ENCODE peak calls at places on chromosomes 13 and 19, in seven cellular contexts. N, O, S, R, Z, G and P are unnamed samples.

GRCh38 chr13:96284971-96285370 is 195.1 kb downstream of the HS6ST3 start:
- DNase-seq in N (no peak), O (no peak), Z (no peak), R (no peak), G (no peak), S (no peak), P (no peak)

GRCh38 chr19:42325896-42326771 is 699 bp downstream of the MEGF8 start:
- DNase-seq in N (peak; percentile 40), R (no peak), Z (no peak), G (no peak), S (no peak), O (peak; percentile 45), P (peak; percentile 44)

GRCh38 chr19:19256072-19256969 is 16.8 kb downstream of the TM6SF2 start:
- DNase-seq in O (no peak), Z (no peak), R (no peak), G (no peak), S (no peak), N (no peak), P (no peak)

GRCh38 chr19:12364391-12365093 is 941 bp downstream of the ZNF442 start:
- DNase-seq in G (peak; percentile 29), S (peak; percentile 15), N (peak; percentile 19), O (peak; percentile 41), Z (peak; percentile 9), R (peak; percentile 6), P (no peak)

GRCh38 chr13:90641884-90642283 is 705.6 kb upstream of the MIR17HG start:
- DNase-seq in G (no peak), N (no peak), O (no peak), Z (no peak), S (no peak), R (no peak), P (no peak)

GRCh38 chr19:31261651-31262331 is 87.4 kb downstream of the TSHZ3 start:
- DNase-seq in G (peak; percentile 56), S (no peak), Z (no peak), N (no peak), R (peak; percentile 91), O (no peak), P (no peak)

GRCh38 chr13:73220966-73221720 is 162.3 kb downstream of the KLF5 start:
- DNase-seq in S (peak; percentile 39), G (no peak), O (no peak), Z (no peak), N (no peak), R (no peak), P (peak; percentile 55)

GRCh38 chr13:33249066-33249465 is 36.5 kb downstream of the STARD13 start:
- DNase-seq in O (no peak), S (no peak), Z (no peak), N (no peak), G (peak; percentile 35), R (no peak), P (no peak)

GRCh38 chr13:38674208-38674607 is 12.7 kb upstream of the FREM2 start:
- DNase-seq in R (no peak), G (no peak), N (no peak), Z (no peak), S (no peak), O (no peak), P (no peak)

GRCh38 chr13:48775285-48775684 is 121.6 kb downstream of the CYSLTR2 start:
- DNase-seq in O (no peak), N (no peak), G (no peak), R (no peak), Z (no peak), S (no peak), P (no peak)

GRCh38 chr19:47699360-47699917 is 13.8 kb upstream of the EHD2 start:
- DNase-seq in Z (peak; percentile 58), R (no peak), N (peak; percentile 60), G (peak; percentile 47), S (peak; percentile 52), O (peak; percentile 73), P (no peak)

GRCh38 chr13:68185767-68186166 is 955.6 kb upstream of the PCDH9 start:
- DNase-seq in N (no peak), S (no peak), O (no peak), Z (no peak), G (no peak), R (peak; percentile 34), P (no peak)

GRCh38 chr13:49958321-49958720 is 22.2 kb upstream of the SPRYD7 start:
- DNase-seq in N (no peak), O (no peak), G (no peak), Z (no peak), S (no peak), R (no peak), P (no peak)

GRCh38 chr19:20503536-20503935 is 62.0 kb downstream of the ZNF737 start:
- DNase-seq in S (no peak), Z (no peak), R (peak; percentile 64), N (peak; percentile 46), G (peak; percentile 7), O (peak; percentile 43), P (no peak)

GRCh38 chr13:93786846-93787245 is 560.2 kb downstream of the GPC6 start:
- DNase-seq in S (no peak), N (no peak), Z (no peak), G (peak; percentile 25), R (peak; percentile 10), O (no peak), P (no peak)

GRCh38 chr13:101382086-101382485 is 34.2 kb downstream of the NALCN start:
- DNase-seq in R (no peak), Z (no peak), G (no peak), N (no peak), S (no peak), O (no peak), P (no peak)

GRCh38 chr19:45267296-45267695 is 16.2 kb downstream of the MARK4 start:
- DNase-seq in N (no peak), Z (no peak), G (no peak), R (no peak), S (no peak), O (no peak), P (no peak)

GRCh38 chr13:93200626-93201025 is 26.0 kb upstream of the GPC6 start:
- DNase-seq in Z (no peak), N (no peak), G (no peak), S (no peak), R (no peak), O (no peak), P (no peak)

DNA sequence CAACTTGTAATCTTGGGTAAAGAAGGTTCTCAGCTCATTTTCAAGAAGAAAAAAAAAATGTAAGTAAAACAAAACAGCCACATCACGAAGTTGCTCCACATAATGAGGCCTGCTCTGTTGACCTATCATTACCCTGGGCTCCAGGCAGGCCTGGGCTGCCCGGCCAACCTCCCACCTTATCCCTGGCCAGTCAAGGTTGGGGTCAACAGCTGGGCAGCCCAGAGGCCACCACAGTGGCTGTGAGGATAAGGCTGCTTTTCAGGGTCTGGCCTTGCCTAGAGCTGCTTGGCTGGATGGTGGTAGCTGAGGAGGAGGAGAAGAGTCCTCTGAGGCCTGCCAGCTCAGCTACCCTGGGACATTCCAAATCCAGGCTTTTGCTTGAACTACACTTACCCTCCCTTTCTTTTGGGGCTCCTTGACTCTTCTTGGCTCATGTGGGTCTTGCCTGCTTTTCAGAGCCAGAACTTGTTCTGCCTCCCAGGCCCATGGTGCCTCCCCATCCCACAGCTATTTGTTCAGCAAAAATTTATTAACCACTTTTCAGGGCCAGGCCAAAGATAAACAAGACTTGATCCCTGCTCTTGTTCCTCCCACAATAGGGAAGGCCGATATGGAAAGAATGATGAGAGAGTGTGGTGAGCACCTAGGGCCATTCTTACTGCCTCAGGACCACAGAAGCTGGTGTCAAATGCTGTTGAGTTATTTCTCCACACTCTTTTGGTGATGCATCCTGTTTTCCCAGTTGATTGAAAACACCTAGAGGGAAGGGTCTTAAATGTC is 101.6 kb downstream of the RGCC start:
- DNase-seq in R (no peak), G (no peak), O (no peak), Z (no peak), N (no peak), S (no peak), P (no peak)
- TF ChIP-seq CTCF in R (no peak), G (no peak), O (no peak), Z (no peak), N (no peak), S (no peak), P (no peak)

GRCh38 chr19:46413262-46414031 is at the start of gene CCDC8:
- DNase-seq in S (peak; percentile 57), Z (no peak), O (peak; percentile 90), G (peak; percentile 99), R (peak; percentile 98), N (peak; percentile 94), P (peak; percentile 51)
- H3K4me3 ChIP-seq in S (peak within 1 kb of the TSS; percentile 30), Z (no peak within 1 kb of the TSS), O (peak within 1 kb of the TSS; percentile 11), G (peak within 1 kb of the TSS; percentile 76), R (peak within 1 kb of the TSS; percentile 49), N (peak within 1 kb of the TSS; percentile 59), P (no peak within 1 kb of the TSS)

DNA sequence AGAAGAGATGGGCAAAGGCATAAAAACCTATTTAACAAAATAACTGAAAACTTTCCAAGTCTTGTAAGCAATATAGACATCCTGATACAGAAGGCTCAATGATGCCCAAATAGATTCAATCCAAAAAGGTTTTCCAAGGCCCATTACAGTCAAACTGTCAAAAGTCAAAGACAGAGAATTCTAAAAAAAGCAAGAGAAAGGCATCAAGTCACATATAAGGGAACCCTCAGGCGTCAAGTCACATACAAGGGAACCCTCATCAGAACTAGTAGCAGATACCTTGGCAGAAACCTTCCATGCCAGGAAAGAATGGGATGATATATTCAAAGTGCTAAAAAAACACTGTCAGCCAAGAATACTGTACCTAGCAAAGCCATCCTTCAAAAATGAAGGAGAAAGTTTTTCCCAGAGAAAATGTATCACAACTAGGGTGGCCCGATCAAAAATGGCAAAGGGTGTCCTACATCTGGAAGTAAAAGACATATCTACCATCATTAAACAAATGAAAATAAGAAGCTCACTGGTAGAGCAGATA is 21.2 kb downstream of the ZNF829 start:
- DNase-seq in N (no peak), O (no peak), G (no peak), Z (no peak), R (no peak), S (no peak), P (no peak)
- H3K9me3 ChIP-seq in N (peaks cover 3% of the 10 kb centered on the region), O (peaks cover 98% of the 10 kb centered on the region), G (peaks cover 18% of the 10 kb centered on the region), Z (peaks cover 75% of the 10 kb centered on the region), R (peaks cover 7% of the 10 kb centered on the region), S (peaks cover 97% of the 10 kb centered on the region), P (peaks cover 99% of the 10 kb centered on the region)

GRCh38 chr19:54462713-54463530 is 656 bp downstream of the LENG9 start:
- DNase-seq in N (peak; percentile 82), O (peak; percentile 79), G (peak; percentile 81), Z (peak; percentile 67), S (peak; percentile 80), R (peak; percentile 70), P (peak; percentile 85)
- TF ChIP-seq CTCF in N (no peak), O (no peak), G (peak; percentile 25), Z (no peak), S (peak; percentile 22), R (peak; percentile 2), P (peak; percentile 14)